ENCODE peak calls at places on chromosomes 2 and 18, in ten cellular contexts. W is prostate gland, D is stomach, Q is A549, C is suprapubic skin, N is Peyer's patch, S is GM12878, H is breast epithelium, Z is upper lobe of left lung, T is right lobe of liver. E is an unnamed sample. For H3K4me1, the result is how much of the 10 kb centered on the place peaks cover.

GRCh38 chr2:209236369-209236768 is 187.5 kb upstream of the MAP2 start:
- DNase-seq in W (no peak), D (no peak), Q (no peak), C (no peak), N (no peak), S (no peak), H (no peak), Z (no peak), T (no peak), E (no peak)

GRCh38 chr2:155842103-155842502 is 490.4 kb downstream of the NR4A2 start:
- DNase-seq in W (no peak), D (no peak), Q (no peak), C (no peak), N (no peak), S (no peak), H (no peak), Z (no peak), T (no peak), E (no peak)

GRCh38 chr2:8805278-8806045 is 32.0 kb downstream of the KIDINS220 start:
- DNase-seq in W (no peak), D (no peak), Q (no peak), C (no peak), N (no peak), S (no peak), H (no peak), Z (no peak), T (no peak), E (no peak)

GRCh38 chr18:73408434-73408833 is 540.6 kb upstream of the NETO1 start:
- DNase-seq in W (no peak), D (no peak), Q (no peak), C (no peak), N (no peak), S (no peak), H (no peak), Z (no peak), T (no peak), E (no peak)

GRCh38 chr2:237944302-237944701 is 22.5 kb upstream of the UBE2F start:
- DNase-seq in W (no peak), D (no peak), Q (no peak), C (no peak), N (no peak), S (no peak), H (no peak), Z (no peak), T (no peak), E (no peak)

GRCh38 chr18:58360324-58360723 is 268.6 kb downstream of the ALPK2 start:
- DNase-seq in W (no peak), D (no peak), Q (no peak), C (no peak), N (no peak), S (no peak), H (no peak), Z (no peak), T (no peak), E (no peak)

GRCh38 chr2:108449410-108450200 is 599 bp downstream of the GCC2 start:
- DNase-seq in W (peak), D (peak), Q (peak), C (no peak), N (peak), S (no peak), H (no peak), Z (no peak), T (no peak), E (peak)

GRCh38 chr2:45024600-45025291 is 15.5 kb upstream of the SIX2 start:
- DNase-seq in W (no peak), D (no peak), Q (peak), C (no peak), N (no peak), S (no peak), H (no peak), Z (no peak), T (no peak), E (peak)

GRCh38 chr18:9135912-9136314 is 668 bp upstream of the ANKRD12 start:
- DNase-seq in W (no peak), D (no peak), Q (peak), C (no peak), N (no peak), S (no peak), H (peak), Z (peak), T (peak), E (no peak)

GRCh38 chr2:235468978-235469694 is 24.7 kb upstream of the AGAP1 start:
- DNase-seq in W (no peak), D (peak), Q (peak), C (no peak), N (no peak), S (no peak), H (no peak), Z (no peak), T (no peak), E (peak)

GRCh38 chr2:101832114-101832513 is 134.6 kb downstream of the MAP4K4 start:
- DNase-seq in W (no peak), D (no peak), Q (no peak), C (no peak), N (no peak), S (no peak), H (no peak), Z (no peak), T (no peak), E (no peak)

GRCh38 chr2:96683972-96684820 is 41.6 kb downstream of the FER1L5 start:
- DNase-seq in W (no peak), D (no peak), Q (no peak), C (no peak), N (no peak), S (no peak), H (no peak), Z (no peak), T (no peak), E (no peak)

GRCh38 chr2:50335852-50336251 is 696.1 kb downstream of the NRXN1 start:
- DNase-seq in W (no peak), D (no peak), Q (no peak), C (no peak), N (no peak), S (no peak), H (no peak), Z (no peak), T (no peak), E (no peak)

GRCh38 chr2:25614711-25615110 is 58.7 kb downstream of the DTNB start:
- DNase-seq in W (no peak), D (no peak), Q (no peak), C (no peak), N (no peak), S (no peak), H (no peak), Z (no peak), T (no peak), E (no peak)

GRCh38 chr2:174013310-174013751 is 48.2 kb upstream of the SP3 start:
- DNase-seq in W (no peak), D (no peak), Q (no peak), C (no peak), N (peak), S (no peak), H (peak), Z (peak), T (no peak), E (peak)

GRCh38 chr2:157725856-157726255 is 97.2 kb upstream of the ACVR1C start:
- DNase-seq in W (no peak), D (no peak), Q (no peak), C (no peak), N (no peak), S (no peak), H (no peak), Z (no peak), T (no peak), E (no peak)

GRCh38 chr2:65231892-65232477 is 4.4 kb downstream of the ACTR2 start:
- DNase-seq in W (no peak), D (no peak), Q (no peak), C (no peak), N (no peak), S (no peak), H (no peak), Z (no peak), T (no peak), E (no peak)

GRCh38 chr18:59787998-59788875 is 91.0 kb upstream of the CCBE1 start:
- DNase-seq in W (no peak), D (no peak), Q (peak), C (no peak), N (no peak), S (no peak), H (no peak), Z (no peak), T (no peak), E (peak)

GRCh38 chr2:157152362-157152761 is 105.1 kb upstream of the GALNT5 start:
- DNase-seq in W (no peak), D (no peak), Q (no peak), C (no peak), N (no peak), S (no peak), H (no peak), Z (no peak), T (no peak), E (no peak)

GRCh38 chr2:7881038-7881437 is 800.8 kb upstream of the ID2 start:
- DNase-seq in W (no peak), D (no peak), Q (no peak), C (no peak), N (no peak), S (no peak), H (no peak), Z (no peak), T (no peak), E (no peak)

GRCh38 chr2:62354771-62355550 is 151.0 kb downstream of the TMEM17 start:
- DNase-seq in W (no peak), D (no peak), Q (no peak), C (no peak), N (no peak), S (no peak), H (no peak), Z (no peak), T (no peak), E (no peak)

GRCh38 chr18:48929951-48930713 is 20.6 kb downstream of the SMAD7 start:
- DNase-seq in W (no peak), D (peak), Q (peak), C (no peak), N (peak), S (no peak), H (no peak), Z (peak), T (peak), E (no peak)

GRCh38 chr2:154832711-154833110 is 134.2 kb downstream of the KCNJ3 start:
- DNase-seq in W (no peak), D (no peak), Q (no peak), C (no peak), N (no peak), S (no peak), H (no peak), Z (no peak), T (no peak), E (no peak)

DNA sequence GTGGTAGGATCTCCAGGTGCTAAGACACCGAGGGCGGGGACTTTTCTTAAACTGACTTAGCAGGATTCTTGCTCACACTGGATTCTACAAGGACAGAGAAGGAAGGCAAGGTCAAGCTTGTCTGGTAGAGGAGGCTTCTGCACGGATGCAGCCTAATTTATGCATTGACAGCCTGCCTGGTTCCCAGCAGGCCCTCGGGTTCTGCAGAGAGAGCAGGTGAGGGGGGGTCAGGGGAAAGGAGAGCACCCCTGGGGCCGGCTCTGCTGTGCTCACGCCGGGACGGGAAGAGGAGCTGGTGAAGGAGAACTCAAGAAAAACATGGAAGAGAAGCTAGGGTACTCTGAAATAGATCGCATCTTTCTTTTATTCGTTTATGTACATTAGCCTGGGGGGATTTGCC is 46.4 kb downstream of the ADI1 start:
- DNase-seq in W (no peak), D (no peak), Q (no peak), C (no peak), N (no peak), S (no peak), H (no peak), Z (no peak), T (no peak), E (no peak)
- H3K4me1 ChIP-seq in W (under half), D (under half), Q (under half), C (under half), N (under half), S (under half), H (under half), Z (under half), T (under half), E (under half)

GRCh38 chr2:176001281-176001902 is 675 bp downstream of the LNPK start:
- DNase-seq in W (peak), D (peak), Q (peak), C (no peak), N (peak), S (peak), H (no peak), Z (no peak), T (peak), E (peak)
- TF ChIP-seq POLR2A in W (no peak), D (no peak), Q (no peak), C (no peak), N (no peak), S (no peak), H (no peak), Z (no peak), T (no peak), E (no peak)

GRCh38 chr2:43266692-43267091 is 40.3 kb upstream of the ZFP36L2 start:
- DNase-seq in W (no peak), D (peak), Q (no peak), C (no peak), N (peak), S (no peak), H (no peak), Z (no peak), T (no peak), E (peak)
- H3K4me1 ChIP-seq in W (under half), D (under half), Q (under half), C (half or more), N (under half), S (under half), H (under half), Z (under half), T (under half), E (half or more)

GRCh38 chr2:84459028-84459943 is at the start of gene SUCLG1:
- DNase-seq in W (peak), D (peak), Q (peak), C (peak), N (peak), S (peak), H (peak), Z (peak), T (peak), E (peak)
- TF ChIP-seq POLR2A in W (peak), D (no peak), Q (peak), C (peak), N (peak), S (peak), H (no peak), Z (no peak), T (peak), E (peak)

GRCh38 chr2:29014331-29014730 is 33.2 kb downstream of the TOGARAM2 start:
- DNase-seq in W (no peak), D (no peak), Q (no peak), C (no peak), N (no peak), S (no peak), H (no peak), Z (no peak), T (no peak), E (no peak)

GRCh38 chr2:29015701-29016470 is 34.8 kb downstream of the TOGARAM2 start:
- DNase-seq in W (no peak), D (no peak), Q (no peak), C (no peak), N (no peak), S (no peak), H (no peak), Z (no peak), T (no peak), E (peak)

GRCh38 chr2:29013046-29013780 is 32.1 kb downstream of the TOGARAM2 start:
- DNase-seq in W (no peak), D (no peak), Q (peak), C (no peak), N (no peak), S (no peak), H (no peak), Z (no peak), T (no peak), E (no peak)

GRCh38 chr2:29016500-29016899 is 35.4 kb downstream of the TOGARAM2 start:
- DNase-seq in W (no peak), D (no peak), Q (no peak), C (no peak), N (no peak), S (no peak), H (no peak), Z (no peak), T (no peak), E (peak)

DNA sequence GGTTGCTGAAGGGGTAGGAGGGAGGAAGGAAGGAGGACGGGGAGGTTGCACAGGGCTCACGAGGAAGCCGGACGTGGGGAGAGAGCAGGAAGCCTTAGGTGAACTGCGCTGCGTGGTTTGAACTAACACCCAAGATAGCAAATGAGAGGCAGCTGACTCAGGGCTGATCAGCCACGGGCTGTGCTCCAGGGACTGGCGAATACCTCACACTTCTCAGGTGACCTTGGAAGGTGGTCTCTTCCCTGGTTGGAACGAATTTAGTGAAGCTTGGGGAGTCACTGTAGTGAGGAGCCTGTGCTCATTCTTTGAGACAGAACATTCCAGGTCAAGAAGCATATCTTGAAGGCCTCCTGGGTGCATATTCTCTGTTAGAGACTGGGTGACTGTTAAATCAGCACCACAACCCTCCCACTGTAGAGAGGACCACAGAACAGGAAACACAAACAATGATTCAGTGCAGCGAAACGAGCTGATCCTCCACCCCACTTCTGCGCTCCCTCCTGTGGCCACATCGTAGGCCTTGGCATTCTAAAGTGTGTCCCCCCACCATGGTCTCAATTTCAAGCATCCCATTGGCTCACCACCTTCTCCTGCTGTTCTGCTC is 33.8 kb downstream of the TOGARAM2 start:
- DNase-seq in W (no peak), D (peak), Q (no peak), C (no peak), N (peak), S (no peak), H (no peak), Z (no peak), T (no peak), E (no peak)
- H3K4me1 ChIP-seq in W (under half), D (under half), Q (under half), C (half or more), N (under half), S (under half), H (under half), Z (under half), T (under half), E (under half)

GRCh38 chr2:240134956-240135520 is 1.1 kb downstream of the COPS9 start:
- DNase-seq in W (no peak), D (no peak), Q (no peak), C (peak), N (no peak), S (no peak), H (peak), Z (no peak), T (no peak), E (no peak)

GRCh38 chr2:240136671-240137292 is 677 bp upstream of the COPS9 start:
- DNase-seq in W (no peak), D (no peak), Q (no peak), C (no peak), N (no peak), S (no peak), H (peak), Z (peak), T (no peak), E (no peak)

GRCh38 chr2:240135706-240136012 is 446 bp downstream of the COPS9 start:
- DNase-seq in W (no peak), D (no peak), Q (no peak), C (no peak), N (no peak), S (no peak), H (no peak), Z (no peak), T (no peak), E (no peak)

GRCh38 chr2:240137596-240138274 is 1.6 kb upstream of the COPS9 start:
- DNase-seq in W (no peak), D (no peak), Q (no peak), C (peak), N (peak), S (no peak), H (peak), Z (peak), T (no peak), E (no peak)

DNA sequence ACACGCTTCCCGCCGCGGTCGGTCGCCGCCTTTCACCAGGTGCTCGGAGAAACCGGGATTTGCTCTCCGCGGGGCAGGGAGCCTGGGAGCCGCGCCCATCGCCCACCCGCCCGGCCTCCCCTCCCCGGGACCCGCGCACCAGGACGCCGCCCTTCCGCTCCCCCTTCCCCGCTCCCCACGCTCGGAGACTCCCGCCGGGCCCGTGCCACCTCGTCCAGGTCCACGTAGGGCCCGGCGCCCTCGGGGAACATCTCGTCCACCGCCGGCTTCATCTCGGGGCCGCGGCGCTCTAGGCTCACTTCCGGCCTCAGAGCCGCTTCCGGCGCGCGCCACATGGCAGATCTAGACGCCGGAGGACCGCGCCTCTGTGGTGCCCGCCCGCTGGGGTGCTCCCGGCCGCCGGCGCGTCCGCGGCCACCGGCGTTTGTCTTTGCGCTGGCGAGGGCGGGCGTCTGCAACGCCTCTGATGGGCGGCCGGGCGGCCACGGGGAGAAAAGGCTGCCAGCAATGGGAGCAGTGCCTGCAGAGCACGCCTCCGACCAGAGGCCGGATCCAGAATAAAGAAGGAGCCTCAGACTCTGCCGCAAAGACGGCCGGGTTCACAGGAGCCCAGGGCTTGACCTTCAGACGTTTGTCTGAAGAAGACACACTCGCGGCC is at the start of gene COPS9:
- DNase-seq in W (peak), D (peak), Q (peak), C (peak), N (peak), S (peak), H (peak), Z (peak), T (peak), E (peak)
- TF ChIP-seq POLR2A in W (no peak), D (no peak), Q (peak), C (peak), N (peak), S (peak), H (no peak), Z (no peak), T (peak), E (peak)

DNA sequence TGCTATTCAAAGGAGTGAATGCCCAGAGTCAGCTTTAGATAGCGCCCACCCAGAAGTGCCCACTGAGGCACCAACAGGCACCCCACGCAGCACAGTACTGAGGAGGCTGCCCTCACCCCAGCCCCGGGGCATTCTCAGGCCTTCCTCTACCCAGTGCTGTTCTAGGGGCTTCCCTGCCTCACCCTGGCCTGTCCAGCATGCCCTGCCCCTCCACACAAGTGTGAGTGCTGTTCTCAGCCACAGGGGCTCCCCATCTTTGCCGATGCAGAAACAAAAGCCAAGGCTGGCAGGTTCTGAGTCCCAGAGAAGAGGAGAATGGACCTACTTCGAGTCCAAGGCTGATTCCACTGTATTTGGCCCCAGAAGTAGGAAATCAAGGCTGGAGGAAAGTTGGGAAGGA is 15.8 kb downstream of the BIN1 start:
- DNase-seq in W (no peak), D (no peak), Q (no peak), C (no peak), N (no peak), S (no peak), H (no peak), Z (no peak), T (no peak), E (no peak)
- H3K4me1 ChIP-seq in W (under half), D (half or more), Q (under half), C (half or more), N (under half), S (under half), H (under half), Z (under half), T (under half), E (half or more)

GRCh38 chr2:226835420-226835795 is 446 bp upstream of the RHBDD1 start:
- DNase-seq in W (no peak), D (no peak), Q (no peak), C (no peak), N (no peak), S (no peak), H (no peak), Z (no peak), T (no peak), E (peak)

GRCh38 chr2:226837334-226837733 is 1.5 kb downstream of the RHBDD1 start:
- DNase-seq in W (no peak), D (no peak), Q (no peak), C (no peak), N (no peak), S (no peak), H (no peak), Z (no peak), T (no peak), E (no peak)

GRCh38 chr2:226837787-226838603 is 2.1 kb downstream of the RHBDD1 start:
- DNase-seq in W (no peak), D (no peak), Q (no peak), C (no peak), N (no peak), S (no peak), H (no peak), Z (no peak), T (no peak), E (no peak)

GRCh38 chr2:226836548-226836885 is 663 bp downstream of the RHBDD1 start:
- DNase-seq in W (no peak), D (no peak), Q (no peak), C (no peak), N (no peak), S (no peak), H (no peak), Z (no peak), T (no peak), E (no peak)

GRCh38 chr2:226835796-226836547 is at the start of gene RHBDD1:
- DNase-seq in W (peak), D (peak), Q (peak), C (peak), N (peak), S (peak), H (peak), Z (peak), T (peak), E (peak)
- TF ChIP-seq POLR2A in W (peak), D (peak), Q (peak), C (peak), N (peak), S (peak), H (no peak), Z (no peak), T (peak), E (peak)

E was measured in adrenal gland.